ENCODE peak calls at places on chromosome 16, in six cellular contexts. One of them, this sample, is unnamed.

GRCh38 chr16:56623637-56624036 is 1.9 kb upstream of the MT1E start:
- DNase-seq in heart right ventricle: no peak
- DNase-seq in Peyer's patch: no peak
- DNase-seq in CD8-positive, alpha-beta T cell: no peak
- DNase-seq in colonic mucosa: no peak
- DNase-seq in brain microvascular endothelial cell: no peak
- DNase-seq in this sample: no peak

GRCh38 chr16:56894331-56894917 is 29.4 kb downstream of the SLC12A3 start:
- DNase-seq in heart right ventricle: no peak
- DNase-seq in Peyer's patch: no peak
- DNase-seq in CD8-positive, alpha-beta T cell: no peak
- DNase-seq in colonic mucosa: no peak
- DNase-seq in brain microvascular endothelial cell: no peak
- DNase-seq in this sample: no peak

GRCh38 chr16:81035975-81036750 is 521 bp downstream of the ATMIN start:
- DNase-seq in heart right ventricle: peak
- DNase-seq in Peyer's patch: no peak
- DNase-seq in CD8-positive, alpha-beta T cell: no peak
- DNase-seq in colonic mucosa: peak
- DNase-seq in brain microvascular endothelial cell: peak
- DNase-seq in this sample: peak

GRCh38 chr16:69935740-69936139 is 15.4 kb upstream of the CLEC18A start:
- DNase-seq in heart right ventricle: no peak
- DNase-seq in Peyer's patch: no peak
- DNase-seq in CD8-positive, alpha-beta T cell: no peak
- DNase-seq in colonic mucosa: no peak
- DNase-seq in brain microvascular endothelial cell: no peak
- DNase-seq in this sample: no peak

GRCh38 chr16:84973776-84974523 is 37.4 kb downstream of the ZDHHC7 start:
- DNase-seq in heart right ventricle: no peak
- DNase-seq in Peyer's patch: no peak
- DNase-seq in CD8-positive, alpha-beta T cell: no peak
- DNase-seq in colonic mucosa: no peak
- DNase-seq in brain microvascular endothelial cell: no peak
- DNase-seq in this sample: no peak

GRCh38 chr16:2585651-2586081 is 47.8 kb downstream of the PDPK1 start:
- DNase-seq in heart right ventricle: no peak
- DNase-seq in Peyer's patch: no peak
- DNase-seq in CD8-positive, alpha-beta T cell: no peak
- DNase-seq in colonic mucosa: no peak
- DNase-seq in brain microvascular endothelial cell: no peak
- DNase-seq in this sample: no peak

GRCh38 chr16:47037746-47038458 is 64.4 kb upstream of the DNAJA2 start:
- DNase-seq in heart right ventricle: peak
- DNase-seq in Peyer's patch: peak
- DNase-seq in CD8-positive, alpha-beta T cell: peak
- DNase-seq in colonic mucosa: peak
- DNase-seq in brain microvascular endothelial cell: peak
- DNase-seq in this sample: peak

GRCh38 chr16:80599466-80599865 is 58.7 kb downstream of the DYNLRB2 start:
- DNase-seq in heart right ventricle: no peak
- DNase-seq in Peyer's patch: no peak
- DNase-seq in CD8-positive, alpha-beta T cell: no peak
- DNase-seq in colonic mucosa: no peak
- DNase-seq in brain microvascular endothelial cell: peak
- DNase-seq in this sample: no peak

GRCh38 chr16:71360378-71360777 is 1.9 kb downstream of the CALB2 start:
- DNase-seq in heart right ventricle: no peak
- DNase-seq in Peyer's patch: no peak
- DNase-seq in CD8-positive, alpha-beta T cell: no peak
- DNase-seq in colonic mucosa: no peak
- DNase-seq in brain microvascular endothelial cell: peak
- DNase-seq in this sample: no peak

GRCh38 chr16:3188925-3189825 is 1.2 kb downstream of the OR1F1 start:
- DNase-seq in heart right ventricle: no peak
- DNase-seq in Peyer's patch: peak
- DNase-seq in CD8-positive, alpha-beta T cell: peak
- DNase-seq in colonic mucosa: peak
- DNase-seq in brain microvascular endothelial cell: peak
- DNase-seq in this sample: no peak

GRCh38 chr16:75106351-75107274 is 10.0 kb downstream of the LDHD start:
- DNase-seq in heart right ventricle: no peak
- DNase-seq in Peyer's patch: no peak
- DNase-seq in CD8-positive, alpha-beta T cell: no peak
- DNase-seq in colonic mucosa: no peak
- DNase-seq in brain microvascular endothelial cell: no peak
- DNase-seq in this sample: no peak
- H3K27ac ChIP-seq in heart right ventricle: peak
- H3K27ac ChIP-seq in Peyer's patch: peak
- H3K27ac ChIP-seq in CD8-positive, alpha-beta T cell: no peak
- H3K27ac ChIP-seq in colonic mucosa: no peak
- H3K27ac ChIP-seq in brain microvascular endothelial cell: no peak
- H3K27ac ChIP-seq in this sample: peak

GRCh38 chr16:50332599-50332998 is 36.2 kb downstream of the BRD7 start:
- DNase-seq in heart right ventricle: no peak
- DNase-seq in Peyer's patch: no peak
- DNase-seq in CD8-positive, alpha-beta T cell: no peak
- DNase-seq in colonic mucosa: no peak
- DNase-seq in brain microvascular endothelial cell: no peak
- DNase-seq in this sample: no peak
- H3K27ac ChIP-seq in heart right ventricle: no peak
- H3K27ac ChIP-seq in Peyer's patch: no peak
- H3K27ac ChIP-seq in CD8-positive, alpha-beta T cell: no peak
- H3K27ac ChIP-seq in colonic mucosa: no peak
- H3K27ac ChIP-seq in brain microvascular endothelial cell: no peak
- H3K27ac ChIP-seq in this sample: peak

GRCh38 chr16:68090109-68090508 is 4.9 kb downstream of the NFATC3 start:
- DNase-seq in heart right ventricle: no peak
- DNase-seq in Peyer's patch: no peak
- DNase-seq in CD8-positive, alpha-beta T cell: no peak
- DNase-seq in colonic mucosa: no peak
- DNase-seq in brain microvascular endothelial cell: no peak
- DNase-seq in this sample: no peak
- H3K27ac ChIP-seq in heart right ventricle: no peak
- H3K27ac ChIP-seq in Peyer's patch: no peak
- H3K27ac ChIP-seq in CD8-positive, alpha-beta T cell: no peak
- H3K27ac ChIP-seq in colonic mucosa: no peak
- H3K27ac ChIP-seq in brain microvascular endothelial cell: no peak
- H3K27ac ChIP-seq in this sample: no peak

GRCh38 chr16:12362482-12363458 is 386.2 kb downstream of the SNX29 start:
- DNase-seq in heart right ventricle: peak
- DNase-seq in Peyer's patch: no peak
- DNase-seq in CD8-positive, alpha-beta T cell: no peak
- DNase-seq in colonic mucosa: peak
- DNase-seq in brain microvascular endothelial cell: no peak
- DNase-seq in this sample: peak

GRCh38 chr16:12361016-12361415 is 384.5 kb downstream of the SNX29 start:
- DNase-seq in heart right ventricle: no peak
- DNase-seq in Peyer's patch: no peak
- DNase-seq in CD8-positive, alpha-beta T cell: no peak
- DNase-seq in colonic mucosa: no peak
- DNase-seq in brain microvascular endothelial cell: no peak
- DNase-seq in this sample: no peak

GRCh38 chr16:12356622-12357365 is 380.3 kb downstream of the SNX29 start:
- DNase-seq in heart right ventricle: no peak
- DNase-seq in Peyer's patch: no peak
- DNase-seq in CD8-positive, alpha-beta T cell: no peak
- DNase-seq in colonic mucosa: no peak
- DNase-seq in brain microvascular endothelial cell: no peak
- DNase-seq in this sample: no peak

GRCh38 chr16:12360240-12360639 is 383.7 kb downstream of the SNX29 start:
- DNase-seq in heart right ventricle: no peak
- DNase-seq in Peyer's patch: no peak
- DNase-seq in CD8-positive, alpha-beta T cell: no peak
- DNase-seq in colonic mucosa: no peak
- DNase-seq in brain microvascular endothelial cell: no peak
- DNase-seq in this sample: no peak

GRCh38 chr16:12358898-12359297 is 382.4 kb downstream of the SNX29 start:
- DNase-seq in heart right ventricle: no peak
- DNase-seq in Peyer's patch: no peak
- DNase-seq in CD8-positive, alpha-beta T cell: no peak
- DNase-seq in colonic mucosa: no peak
- DNase-seq in brain microvascular endothelial cell: no peak
- DNase-seq in this sample: no peak
- H3K27ac ChIP-seq in heart right ventricle: no peak
- H3K27ac ChIP-seq in Peyer's patch: no peak
- H3K27ac ChIP-seq in CD8-positive, alpha-beta T cell: no peak
- H3K27ac ChIP-seq in colonic mucosa: no peak
- H3K27ac ChIP-seq in brain microvascular endothelial cell: no peak
- H3K27ac ChIP-seq in this sample: no peak

DNA sequence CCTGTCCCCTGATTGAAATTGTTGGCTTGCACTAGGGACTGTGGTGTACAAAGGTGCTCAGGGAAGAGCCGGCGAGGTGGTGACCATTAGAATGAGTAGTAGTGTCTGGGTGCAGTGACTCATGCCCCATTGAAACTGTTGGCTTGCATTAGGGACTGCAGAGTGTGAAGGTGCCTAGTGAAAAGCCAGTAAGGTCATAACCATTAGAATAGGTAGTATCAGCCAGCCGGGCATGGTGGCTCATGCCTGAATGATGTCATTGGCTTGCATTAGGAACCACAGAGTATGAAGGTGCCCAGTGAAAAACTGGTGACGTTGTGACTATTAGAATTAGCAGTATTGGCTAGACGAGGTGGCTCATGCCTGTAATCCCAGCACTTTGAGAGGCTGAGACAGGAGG is 78.9 kb downstream of the ABCC6 start:
- DNase-seq in heart right ventricle: no peak
- DNase-seq in Peyer's patch: no peak
- DNase-seq in CD8-positive, alpha-beta T cell: no peak
- DNase-seq in colonic mucosa: no peak
- DNase-seq in brain microvascular endothelial cell: no peak
- DNase-seq in this sample: no peak
- H3K27ac ChIP-seq in heart right ventricle: no peak
- H3K27ac ChIP-seq in Peyer's patch: no peak
- H3K27ac ChIP-seq in CD8-positive, alpha-beta T cell: no peak
- H3K27ac ChIP-seq in colonic mucosa: no peak
- H3K27ac ChIP-seq in brain microvascular endothelial cell: no peak
- H3K27ac ChIP-seq in this sample: no peak

GRCh38 chr16:1071561-1072225 is 854 bp upstream of the SSTR5 start:
- DNase-seq in heart right ventricle: no peak
- DNase-seq in Peyer's patch: no peak
- DNase-seq in CD8-positive, alpha-beta T cell: no peak
- DNase-seq in colonic mucosa: no peak
- DNase-seq in brain microvascular endothelial cell: no peak
- DNase-seq in this sample: no peak
- H3K27ac ChIP-seq in heart right ventricle: no peak
- H3K27ac ChIP-seq in Peyer's patch: no peak
- H3K27ac ChIP-seq in CD8-positive, alpha-beta T cell: no peak
- H3K27ac ChIP-seq in colonic mucosa: no peak
- H3K27ac ChIP-seq in brain microvascular endothelial cell: no peak
- H3K27ac ChIP-seq in this sample: no peak

GRCh38 chr16:21703589-21704174 is 39.9 kb downstream of the OTOA start:
- DNase-seq in heart right ventricle: no peak
- DNase-seq in Peyer's patch: no peak
- DNase-seq in CD8-positive, alpha-beta T cell: no peak
- DNase-seq in colonic mucosa: no peak
- DNase-seq in brain microvascular endothelial cell: no peak
- DNase-seq in this sample: no peak
- H3K27ac ChIP-seq in heart right ventricle: no peak
- H3K27ac ChIP-seq in Peyer's patch: no peak
- H3K27ac ChIP-seq in CD8-positive, alpha-beta T cell: no peak
- H3K27ac ChIP-seq in colonic mucosa: no peak
- H3K27ac ChIP-seq in brain microvascular endothelial cell: no peak
- H3K27ac ChIP-seq in this sample: no peak

GRCh38 chr16:88685156-88686061 is 898 bp downstream of the SNAI3 start:
- DNase-seq in heart right ventricle: no peak
- DNase-seq in Peyer's patch: no peak
- DNase-seq in CD8-positive, alpha-beta T cell: peak
- DNase-seq in colonic mucosa: no peak
- DNase-seq in brain microvascular endothelial cell: peak
- DNase-seq in this sample: no peak
- H3K27ac ChIP-seq in heart right ventricle: peak
- H3K27ac ChIP-seq in Peyer's patch: peak
- H3K27ac ChIP-seq in CD8-positive, alpha-beta T cell: peak
- H3K27ac ChIP-seq in colonic mucosa: no peak
- H3K27ac ChIP-seq in brain microvascular endothelial cell: no peak
- H3K27ac ChIP-seq in this sample: no peak

DNA sequence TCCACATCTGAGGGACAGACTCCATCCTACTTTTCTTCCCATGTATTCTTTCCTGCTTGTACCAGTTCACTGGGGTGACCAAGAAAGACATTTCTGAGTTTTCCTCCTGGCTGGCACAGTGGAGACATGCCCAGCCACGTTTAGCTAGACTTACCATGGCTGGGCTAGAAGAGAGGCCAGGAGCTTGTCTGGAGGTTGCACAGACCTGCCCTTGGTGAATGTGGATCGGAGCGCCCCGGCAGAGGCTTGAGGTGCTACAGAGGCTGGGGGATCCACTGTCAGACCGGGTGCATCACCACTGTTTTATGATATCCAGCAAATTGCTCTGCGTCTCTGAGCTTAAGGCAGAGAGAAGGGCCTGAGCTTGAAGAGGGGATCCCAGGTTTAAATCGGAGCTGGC is 3.5 kb downstream of the IL4R start:
- DNase-seq in heart right ventricle: no peak
- DNase-seq in Peyer's patch: no peak
- DNase-seq in CD8-positive, alpha-beta T cell: no peak
- DNase-seq in colonic mucosa: no peak
- DNase-seq in brain microvascular endothelial cell: no peak
- DNase-seq in this sample: no peak
- H3K27ac ChIP-seq in heart right ventricle: peak
- H3K27ac ChIP-seq in Peyer's patch: peak
- H3K27ac ChIP-seq in CD8-positive, alpha-beta T cell: peak
- H3K27ac ChIP-seq in colonic mucosa: peak
- H3K27ac ChIP-seq in brain microvascular endothelial cell: no peak
- H3K27ac ChIP-seq in this sample: peak

GRCh38 chr16:30395992-30396560 is 856 bp downstream of the ZNF48 start:
- DNase-seq in heart right ventricle: no peak
- DNase-seq in Peyer's patch: no peak
- DNase-seq in CD8-positive, alpha-beta T cell: no peak
- DNase-seq in colonic mucosa: no peak
- DNase-seq in brain microvascular endothelial cell: no peak
- DNase-seq in this sample: no peak

GRCh38 chr16:30397056-30397455 is 1.8 kb downstream of the ZNF48 start:
- DNase-seq in heart right ventricle: no peak
- DNase-seq in Peyer's patch: no peak
- DNase-seq in CD8-positive, alpha-beta T cell: no peak
- DNase-seq in colonic mucosa: no peak
- DNase-seq in brain microvascular endothelial cell: no peak
- DNase-seq in this sample: no peak

GRCh38 chr16:30395155-30395991 is at the start of gene ZNF48:
- DNase-seq in heart right ventricle: peak
- DNase-seq in Peyer's patch: peak
- DNase-seq in CD8-positive, alpha-beta T cell: peak
- DNase-seq in colonic mucosa: peak
- DNase-seq in brain microvascular endothelial cell: peak
- DNase-seq in this sample: peak

GRCh38 chr16:30397776-30398659 is 2.8 kb downstream of the ZNF48 start:
- DNase-seq in heart right ventricle: no peak
- DNase-seq in Peyer's patch: no peak
- DNase-seq in CD8-positive, alpha-beta T cell: no peak
- DNase-seq in colonic mucosa: no peak
- DNase-seq in brain microvascular endothelial cell: no peak
- DNase-seq in this sample: no peak

GRCh38 chr16:30394603-30395154 is 541 bp upstream of the ZNF48 start:
- DNase-seq in heart right ventricle: no peak
- DNase-seq in Peyer's patch: no peak
- DNase-seq in CD8-positive, alpha-beta T cell: no peak
- DNase-seq in colonic mucosa: no peak
- DNase-seq in brain microvascular endothelial cell: peak
- DNase-seq in this sample: no peak
- H3K27ac ChIP-seq in heart right ventricle: peak
- H3K27ac ChIP-seq in Peyer's patch: peak
- H3K27ac ChIP-seq in CD8-positive, alpha-beta T cell: peak
- H3K27ac ChIP-seq in colonic mucosa: peak
- H3K27ac ChIP-seq in brain microvascular endothelial cell: peak
- H3K27ac ChIP-seq in this sample: peak

This sample was measured in uterus.